ENCODE peak calls at places on chromosomes 4 and X, in four cellular contexts. One of them, this sample, is unnamed.
A peak's percentile ranks its signal among the peaks of the same experiment; 100 is the strongest.

GRCh38 chr4:95728145-95728544 is 111.7 kb upstream of the PDHA2 start:
- DNase-seq in NCI-H2171 treated with DMSO at 0.1 percent for 48 hours: no peak
- DNase-seq in retina: no peak
- DNase-seq in MV-4-11: no peak
- DNase-seq in this sample: no peak

GRCh38 chr4:164481306-164482091 is 272.4 kb upstream of the SMIM31 start:
- DNase-seq in MV-4-11: no peak
- DNase-seq in NCI-H2171 treated with DMSO at 0.1 percent for 48 hours: no peak
- DNase-seq in retina: no peak
- DNase-seq in this sample: no peak

GRCh38 chr4:26717332-26717731 is 133.4 kb downstream of the TBC1D19 start:
- DNase-seq in NCI-H2171 treated with DMSO at 0.1 percent for 48 hours: no peak
- DNase-seq in retina: no peak
- DNase-seq in MV-4-11: no peak
- DNase-seq in this sample: no peak

GRCh38 chr4:111048316-111048715 is 425.4 kb upstream of the PITX2 start:
- DNase-seq in retina: no peak
- DNase-seq in NCI-H2171 treated with DMSO at 0.1 percent for 48 hours: no peak
- DNase-seq in MV-4-11: no peak
- DNase-seq in this sample: no peak

GRCh38 chr4:16692021-16692420 is 206.4 kb downstream of the LDB2 start:
- DNase-seq in MV-4-11: no peak
- DNase-seq in NCI-H2171 treated with DMSO at 0.1 percent for 48 hours: no peak
- DNase-seq in retina: no peak
- DNase-seq in this sample: no peak

GRCh38 chrX:152635941-152636340 is 1.8 kb upstream of the GABRQ start:
- DNase-seq in NCI-H2171 treated with DMSO at 0.1 percent for 48 hours: peak; percentile 56
- DNase-seq in retina: peak; percentile 50
- DNase-seq in MV-4-11: no peak
- DNase-seq in this sample: peak; percentile 45

GRCh38 chr4:148557793-148558192 is 115.6 kb upstream of the NR3C2 start:
- DNase-seq in MV-4-11: no peak
- DNase-seq in retina: no peak
- DNase-seq in NCI-H2171 treated with DMSO at 0.1 percent for 48 hours: no peak
- DNase-seq in this sample: no peak

GRCh38 chrX:145213504-145213903 is 33.8 kb upstream of the SPANXN1 start:
- DNase-seq in NCI-H2171 treated with DMSO at 0.1 percent for 48 hours: no peak
- DNase-seq in retina: no peak
- DNase-seq in MV-4-11: no peak
- DNase-seq in this sample: no peak

GRCh38 chr4:169254546-169254983 is 16.2 kb downstream of the SH3RF1 start:
- DNase-seq in NCI-H2171 treated with DMSO at 0.1 percent for 48 hours: no peak
- DNase-seq in MV-4-11: no peak
- DNase-seq in retina: no peak
- DNase-seq in this sample: no peak

GRCh38 chr4:128288689-128289106 is 1.1 kb upstream of the PGRMC2 start:
- DNase-seq in MV-4-11: peak; percentile 19
- DNase-seq in NCI-H2171 treated with DMSO at 0.1 percent for 48 hours: peak; percentile 23
- DNase-seq in retina: no peak
- DNase-seq in this sample: peak; percentile 23

GRCh38 chr4:172650758-172651495 is 517.7 kb upstream of the GALNT7 start:
- DNase-seq in NCI-H2171 treated with DMSO at 0.1 percent for 48 hours: peak; percentile 16
- DNase-seq in retina: no peak
- DNase-seq in MV-4-11: no peak
- DNase-seq in this sample: no peak

GRCh38 chrX:84907324-84907946 is 96.2 kb upstream of the APOOL start:
- DNase-seq in NCI-H2171 treated with DMSO at 0.1 percent for 48 hours: peak; percentile 0
- DNase-seq in MV-4-11: no peak
- DNase-seq in retina: no peak
- DNase-seq in this sample: no peak

GRCh38 chr4:28490669-28491068 is 1630.0 kb downstream of the STIM2 start:
- DNase-seq in NCI-H2171 treated with DMSO at 0.1 percent for 48 hours: no peak
- DNase-seq in MV-4-11: no peak
- DNase-seq in retina: no peak
- DNase-seq in this sample: no peak

GRCh38 chr4:139603576-139604387 is 47.8 kb upstream of the SETD7 start:
- DNase-seq in retina: peak; percentile 53
- DNase-seq in NCI-H2171 treated with DMSO at 0.1 percent for 48 hours: peak; percentile 36
- DNase-seq in MV-4-11: peak; percentile 60
- DNase-seq in this sample: peak; percentile 51

GRCh38 chrX:137916090-137916746 is 350.3 kb downstream of the ZIC3 start:
- DNase-seq in MV-4-11: no peak
- DNase-seq in retina: no peak
- DNase-seq in NCI-H2171 treated with DMSO at 0.1 percent for 48 hours: peak; percentile 91
- DNase-seq in this sample: no peak

GRCh38 chr4:27239651-27240050 is 379.0 kb downstream of the STIM2 start:
- DNase-seq in NCI-H2171 treated with DMSO at 0.1 percent for 48 hours: no peak
- DNase-seq in MV-4-11: no peak
- DNase-seq in retina: no peak
- DNase-seq in this sample: no peak

GRCh38 chrX:16573781-16574180 is 76.2 kb upstream of the S100G start:
- DNase-seq in retina: no peak
- DNase-seq in MV-4-11: no peak
- DNase-seq in NCI-H2171 treated with DMSO at 0.1 percent for 48 hours: no peak
- DNase-seq in this sample: no peak

GRCh38 chr4:173235050-173235449 is 66.4 kb downstream of the GALNT7 start:
- DNase-seq in retina: no peak
- DNase-seq in NCI-H2171 treated with DMSO at 0.1 percent for 48 hours: no peak
- DNase-seq in MV-4-11: no peak
- DNase-seq in this sample: no peak

GRCh38 chr4:167622481-167623240 is 388.4 kb upstream of the SPOCK3 start:
- DNase-seq in NCI-H2171 treated with DMSO at 0.1 percent for 48 hours: no peak
- DNase-seq in MV-4-11: peak; percentile 16
- DNase-seq in retina: peak; percentile 52
- DNase-seq in this sample: peak; percentile 2

GRCh38 chrX:22748093-22748999 is 251.4 kb upstream of the DDX53 start:
- DNase-seq in NCI-H2171 treated with DMSO at 0.1 percent for 48 hours: peak; percentile 32
- DNase-seq in MV-4-11: peak; percentile 15
- DNase-seq in retina: peak; percentile 51
- DNase-seq in this sample: peak; percentile 9

GRCh38 chrX:40474205-40474626 is 106.6 kb upstream of the ATP6AP2 start:
- DNase-seq in retina: peak; percentile 85
- DNase-seq in MV-4-11: no peak
- DNase-seq in NCI-H2171 treated with DMSO at 0.1 percent for 48 hours: peak; percentile 77
- DNase-seq in this sample: no peak

GRCh38 chrX:119069762-119070161 is 3.0 kb upstream of the CT47C1 start:
- DNase-seq in retina: no peak
- DNase-seq in NCI-H2171 treated with DMSO at 0.1 percent for 48 hours: no peak
- DNase-seq in MV-4-11: no peak
- DNase-seq in this sample: no peak

GRCh38 chr4:137393043-137393442 is 139.3 kb downstream of the PCDH18 start:
- DNase-seq in NCI-H2171 treated with DMSO at 0.1 percent for 48 hours: no peak
- DNase-seq in retina: peak; percentile 36
- DNase-seq in MV-4-11: no peak
- DNase-seq in this sample: no peak

GRCh38 chr4:148454835-148455234 is 12.6 kb upstream of the NR3C2 start:
- DNase-seq in MV-4-11: no peak
- DNase-seq in retina: no peak
- DNase-seq in NCI-H2171 treated with DMSO at 0.1 percent for 48 hours: no peak
- DNase-seq in this sample: no peak

GRCh38 chrX:19225906-19226305 is 103.6 kb upstream of the ADGRG2 start:
- DNase-seq in MV-4-11: peak; percentile 10
- DNase-seq in retina: no peak
- DNase-seq in NCI-H2171 treated with DMSO at 0.1 percent for 48 hours: no peak
- DNase-seq in this sample: no peak